ENCODE peak calls at places on chromosomes 12 and 14, in five cellular contexts. X, T, A, S and Q are unnamed samples.

GRCh38 chr12:77925536-77926108 is 94.9 kb downstream of the NAV3 start:
- DNase-seq in X (peak; percentile 34), T (peak; percentile 95), A (peak; percentile 90), S (peak; percentile 64), Q (peak; percentile 90)

GRCh38 chr14:89477391-89477790 is 60.4 kb upstream of the FOXN3 start:
- DNase-seq in X (no peak), T (no peak), A (no peak), S (no peak), Q (no peak)

GRCh38 chr12:4649358-4649661 is 396 bp downstream of the NDUFA9 start:
- DNase-seq in X (no peak), T (no peak), A (no peak), S (no peak), Q (no peak)

GRCh38 chr12:110606253-110606611 is 7.7 kb upstream of the TCTN1 start:
- DNase-seq in X (no peak), T (no peak), A (no peak), S (no peak), Q (no peak)

GRCh38 chr12:114990396-114990795 is 306.4 kb upstream of the TBX3 start:
- DNase-seq in X (no peak), T (no peak), A (no peak), S (no peak), Q (no peak)

GRCh38 chr14:32940066-32940651 is 1.5 kb downstream of the NPAS3 start:
- DNase-seq in X (no peak), T (no peak), A (no peak), S (no peak), Q (no peak)

GRCh38 chr12:103986823-103987222 is 21.2 kb downstream of the TDG start:
- DNase-seq in X (no peak), T (no peak), A (no peak), S (no peak), Q (no peak)

GRCh38 chr14:35385042-35385839 is 19.3 kb downstream of the NFKBIA start:
- DNase-seq in X (no peak), T (no peak), A (no peak), S (no peak), Q (no peak)

GRCh38 chr12:85036241-85036707 is at the start of the genes LRRIQ1 and TSPAN19:
- DNase-seq in X (no peak), T (peak; percentile 70), A (peak; percentile 95), S (peak; percentile 68), Q (peak; percentile 1)

GRCh38 chr14:98010791-98011190 is 1213.6 kb downstream of the VRK1 start:
- DNase-seq in X (no peak), T (no peak), A (no peak), S (no peak), Q (no peak)

GRCh38 chr14:100629696-100630095 is 42.5 kb upstream of the BEGAIN start:
- DNase-seq in X (no peak), T (no peak), A (no peak), S (no peak), Q (no peak)

GRCh38 chr14:96316087-96316486 is 47.1 kb downstream of the ATG2B start:
- DNase-seq in X (no peak), T (no peak), A (no peak), S (no peak), Q (no peak)

GRCh38 chr14:55721353-55721752 is 141.3 kb downstream of the KTN1 start:
- DNase-seq in X (peak; percentile 9), T (peak; percentile 22), A (no peak), S (peak; percentile 77), Q (no peak)

GRCh38 chr12:15289192-15289591 is 33.1 kb upstream of the PTPRO start:
- DNase-seq in X (peak; percentile 22), T (no peak), A (no peak), S (no peak), Q (no peak)

GRCh38 chr12:67483871-67484554 is 164.5 kb upstream of the DYRK2 start:
- DNase-seq in X (no peak), T (no peak), A (no peak), S (peak; percentile 100), Q (no peak)

GRCh38 chr14:105944632-105945610 is 418.5 kb downstream of the TMEM121 start:
- DNase-seq in X (peak; percentile 76), T (peak; percentile 34), A (no peak), S (peak; percentile 50), Q (no peak)

GRCh38 chr12:48917857-48918537 is 7.3 kb downstream of the FKBP11 start:
- DNase-seq in X (peak; percentile 69), T (no peak), A (no peak), S (no peak), Q (no peak)

GRCh38 chr12:100234591-100235304 is 32.1 kb downstream of the DEPDC4 start:
- DNase-seq in X (no peak), T (peak; percentile 29), A (no peak), S (peak; percentile 63), Q (peak; percentile 53)

DNA sequence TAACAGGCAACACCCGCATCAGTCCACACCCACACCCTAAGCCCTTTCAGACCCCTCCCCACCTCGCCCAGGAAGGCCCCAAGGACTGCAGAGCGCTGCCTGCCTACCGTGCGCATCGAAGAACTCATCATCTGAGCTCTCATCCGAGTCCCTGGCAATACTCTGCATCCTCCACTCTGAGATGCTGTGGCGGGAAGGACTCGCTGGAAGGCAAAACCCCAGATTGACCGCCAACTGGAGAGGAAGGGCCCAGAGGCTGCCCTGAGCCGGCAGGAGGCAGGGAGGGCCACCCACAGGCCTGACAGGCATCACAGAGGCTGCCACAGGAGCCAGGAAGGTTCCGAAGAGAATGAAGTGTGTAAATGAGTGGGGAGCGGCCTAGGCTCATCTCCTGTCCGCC is 23.8 kb downstream of the ARL6IP4 start:
- DNase-seq in X (no peak), T (no peak), A (no peak), S (no peak), Q (no peak)
- H3K79me2 ChIP-seq in X (no peaks in the 10 kb centered on the region), T (no peaks in the 10 kb centered on the region), A (no peaks in the 10 kb centered on the region), S (no peaks in the 10 kb centered on the region), Q (no peaks in the 10 kb centered on the region)

DNA sequence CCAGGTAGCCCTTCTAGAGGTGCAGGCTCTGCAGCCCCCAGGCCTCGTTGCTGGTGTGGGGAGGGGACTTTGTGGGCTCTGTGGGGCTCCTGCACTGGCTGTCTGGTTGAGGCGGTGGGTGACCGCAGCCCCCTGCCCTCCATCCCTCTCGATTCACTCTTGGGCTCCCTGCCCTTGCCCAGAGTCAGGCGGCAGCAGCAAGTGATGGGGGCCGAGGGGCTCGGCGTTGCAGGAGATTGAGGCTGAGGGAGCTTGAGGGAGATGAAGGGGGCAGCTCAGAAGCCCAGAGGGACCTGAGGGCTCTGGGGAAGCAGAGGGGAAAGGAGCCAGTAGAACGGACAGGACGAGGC is 9.5 kb upstream of the LRTM2 start:
- DNase-seq in X (no peak), T (no peak), A (no peak), S (no peak), Q (no peak)
- H3K4me1 ChIP-seq in X (no peaks in the 10 kb centered on the region), T (peaks cover 4% of the 10 kb centered on the region), A (no peaks in the 10 kb centered on the region), S (no peaks in the 10 kb centered on the region), Q (no peaks in the 10 kb centered on the region)

DNA sequence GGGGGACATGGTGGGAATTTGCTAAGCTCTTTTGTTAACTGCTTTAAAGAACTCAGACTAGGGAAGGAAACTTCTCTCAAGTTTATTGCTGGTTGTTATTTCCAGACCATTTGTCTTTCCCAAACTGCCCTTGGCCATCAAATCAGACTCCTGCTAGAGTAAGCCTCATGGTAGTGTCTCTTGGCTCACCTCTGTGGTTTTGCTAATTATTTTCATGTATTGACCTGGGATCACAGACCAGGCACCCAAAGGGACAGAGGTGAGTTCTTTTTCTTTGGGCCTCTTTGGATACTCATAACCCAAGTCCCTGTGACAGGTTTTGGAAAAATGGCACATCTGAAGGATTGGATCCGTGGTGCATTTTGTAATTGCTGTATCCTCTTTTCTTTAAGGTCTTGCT is 11.2 kb downstream of the ETV6 start:
- DNase-seq in X (no peak), T (no peak), A (no peak), S (no peak), Q (no peak)
- H4K20me1 ChIP-seq in X (peaks cover 88% of the 10 kb centered on the region), T (no peaks in the 10 kb centered on the region), A (no peaks in the 10 kb centered on the region), S (peaks cover 4% of the 10 kb centered on the region), Q (no peaks in the 10 kb centered on the region)

DNA sequence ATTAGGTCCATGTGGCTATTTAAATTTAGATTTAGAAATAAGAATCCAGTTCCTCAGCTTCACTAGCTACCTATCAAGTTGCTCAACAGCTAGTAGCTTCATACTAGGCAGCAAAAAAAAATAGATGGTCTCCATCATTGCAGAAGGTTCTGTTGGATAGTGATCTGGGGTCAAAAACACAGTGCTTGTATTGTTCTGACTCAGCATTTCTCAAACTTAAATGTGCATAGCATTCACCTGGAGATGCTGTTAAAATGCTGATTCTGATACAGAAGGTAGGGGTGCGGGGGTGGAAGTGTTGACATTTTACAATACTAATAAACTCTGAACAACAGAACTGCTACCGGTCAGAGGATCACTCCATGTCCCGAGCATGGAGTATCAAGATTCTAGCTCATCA is 51.3 kb downstream of the PRICKLE1 start:
- DNase-seq in X (no peak), T (no peak), A (no peak), S (no peak), Q (no peak)
- H3K79me2 ChIP-seq in X (no peaks in the 10 kb centered on the region), T (no peaks in the 10 kb centered on the region), A (no peaks in the 10 kb centered on the region), S (no peaks in the 10 kb centered on the region), Q (no peaks in the 10 kb centered on the region)

DNA sequence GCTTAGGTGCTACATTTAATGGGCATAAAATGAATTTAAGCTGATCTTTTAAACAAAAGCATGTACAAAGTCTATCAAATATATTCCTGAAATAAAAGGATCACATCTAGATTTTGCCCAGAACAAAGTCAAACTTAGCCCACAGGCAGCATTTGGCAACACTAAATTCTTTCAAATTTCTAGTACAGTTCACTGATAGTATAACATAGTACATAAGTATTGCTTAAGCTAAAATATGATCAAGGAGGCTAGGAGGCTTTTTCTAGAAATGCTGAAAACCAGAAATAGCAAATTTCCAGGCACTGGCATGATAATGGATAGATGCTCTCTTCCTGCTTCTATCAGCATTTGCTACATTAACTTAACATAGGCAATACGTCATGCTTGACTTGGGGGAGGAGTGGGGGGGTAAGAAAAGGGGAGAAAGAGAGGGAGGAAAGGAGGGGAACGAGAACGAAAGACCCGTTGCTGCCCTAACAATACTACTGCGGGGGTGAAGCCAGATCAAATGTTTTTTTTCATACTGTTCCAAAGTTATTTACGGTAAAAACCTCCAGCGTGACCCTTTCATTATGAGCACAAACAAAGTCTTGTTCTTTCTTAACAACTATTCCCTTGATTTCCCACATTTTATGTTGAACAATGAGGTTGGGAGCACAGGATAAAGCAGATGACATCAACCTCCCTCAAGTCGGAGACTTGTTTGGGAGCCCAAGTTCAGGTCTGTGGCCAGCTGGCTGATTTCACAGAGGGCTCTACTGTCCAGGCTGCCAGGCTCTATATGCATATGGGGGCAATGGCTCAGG is 10.6 kb downstream of the TMED10 start:
- DNase-seq in X (no peak), T (no peak), A (no peak), S (no peak), Q (no peak)
- H3K4me1 ChIP-seq in X (no peaks in the 10 kb centered on the region), T (peaks cover 4% of the 10 kb centered on the region), A (no peaks in the 10 kb centered on the region), S (peaks cover 15% of the 10 kb centered on the region), Q (peaks cover 16% of the 10 kb centered on the region)

GRCh38 chr14:73455294-73455693 is 3.1 kb downstream of the NUMB start:
- DNase-seq in X (no peak), T (no peak), A (no peak), S (no peak), Q (peak; percentile 40)

GRCh38 chr14:73458219-73458976 is at the start of gene NUMB:
- DNase-seq in X (peak; percentile 99), T (peak; percentile 100), A (peak; percentile 99), S (peak; percentile 99), Q (peak; percentile 100)

GRCh38 chr14:73457050-73457934 is 1.1 kb downstream of the NUMB start:
- DNase-seq in X (peak; percentile 37), T (no peak), A (peak; percentile 48), S (no peak), Q (peak; percentile 32)

GRCh38 chr14:73457935-73458218 is 469 bp downstream of the NUMB start:
- DNase-seq in X (no peak), T (no peak), A (no peak), S (no peak), Q (no peak)

GRCh38 chr14:73452341-73453191 is 5.8 kb downstream of the NUMB start:
- DNase-seq in X (no peak), T (no peak), A (no peak), S (no peak), Q (peak; percentile 24)
- H4K20me1 ChIP-seq in X (peaks cover 14% of the 10 kb centered on the region), T (no peaks in the 10 kb centered on the region), A (no peaks in the 10 kb centered on the region), S (peaks cover 25% of the 10 kb centered on the region), Q (no peaks in the 10 kb centered on the region)

GRCh38 chr14:75437201-75438143 is 9.7 kb downstream of the JDP2 start:
- DNase-seq in X (no peak), T (no peak), A (no peak), S (no peak), Q (peak; percentile 77)
- H3K79me2 ChIP-seq in X (no peaks in the 10 kb centered on the region), T (no peaks in the 10 kb centered on the region), A (no peaks in the 10 kb centered on the region), S (peaks cover 60% of the 10 kb centered on the region), Q (peaks cover 73% of the 10 kb centered on the region)